ENCODE peak calls at places on chromosomes 16 and 17, in ten cellular contexts. N is fibroblast of lung; J is activated T-helper 1 cell treated with anti-CD3 and anti-CD28 coated beads, Interleukin-12 subunit alpha, Interleukin-12 subunit beta, Interleukin-2, Interleukin-4 antibody, amounts not matched to agents 30 ng/mL and 10 ng/mL and 1 ng/mL, durations not matched to agents 14 hours and 24 hours and 36 hours; R is AG04450; F is amniotic epithelial cell; E is RKO; B is HEK293T; L is HuH-7; X is AG09319; T is stimulated activated CD4-positive, alpha-beta T cell treated with anti-CD3 and anti-CD28 coated beads, TNF-alpha, amount 100 ng/mL, for 1 hour. A is an unnamed sample.
A peak's percentile ranks its signal among the peaks of the same experiment; 100 is the strongest.

GRCh38 chr16:70018254-70018653 is 67.1 kb downstream of the CLEC18A start:
- DNase-seq in E (peak; percentile 49), B (peak; percentile 9), R (no peak), T (peak; percentile 19), J (peak; percentile 14), L (peak; percentile 28), X (no peak), N (no peak), F (peak; percentile 26), A (no peak)

GRCh38 chr17:55734128-55734781 is 11.6 kb upstream of the TMEM100 start:
- DNase-seq in T (no peak), E (no peak), L (no peak), N (no peak), J (no peak), R (no peak), X (no peak), F (peak; percentile 24), B (no peak), A (no peak)

GRCh38 chr16:19900590-19900989 is 15.9 kb upstream of the GPRC5B start:
- DNase-seq in R (no peak), F (no peak), X (no peak), N (no peak), B (no peak), J (no peak), L (no peak), T (no peak), E (no peak), A (no peak)

GRCh38 chr17:19312406-19312805 is 50.1 kb downstream of the B9D1 start:
- DNase-seq in L (no peak), E (no peak), F (no peak), X (no peak), N (no peak), J (no peak), T (no peak), B (no peak), R (no peak), A (no peak)

GRCh38 chr17:19331134-19331533 is 31.4 kb downstream of the B9D1 start:
- DNase-seq in B (no peak), N (peak; percentile 80), F (peak; percentile 92), L (no peak), X (no peak), T (no peak), R (peak; percentile 77), J (no peak), E (no peak), A (peak; percentile 72)

GRCh38 chr16:11232852-11233726 is 22.9 kb downstream of the SOCS1 start:
- DNase-seq in L (no peak), J (peak; percentile 91), T (peak; percentile 51), R (no peak), F (no peak), X (no peak), E (no peak), B (no peak), N (no peak), A (no peak)

GRCh38 chr16:86798247-86799041 is 220.1 kb downstream of the FOXL1 start:
- DNase-seq in B (no peak), N (no peak), R (no peak), E (no peak), T (no peak), F (no peak), J (no peak), X (no peak), L (no peak), A (no peak)

GRCh38 chr16:4688674-4689045 is 4.7 kb upstream of the NUDT16L1 start:
- DNase-seq in T (no peak), R (no peak), X (no peak), J (no peak), N (no peak), E (no peak), L (no peak), F (no peak), B (no peak), A (no peak)

GRCh38 chr17:78925662-78926555 is 722 bp upstream of the TIMP2 start:
- DNase-seq in E (no peak), J (no peak), R (peak; percentile 70), N (peak; percentile 92), X (peak; percentile 69), T (no peak), B (peak; percentile 41), F (peak; percentile 67), L (peak; percentile 60), A (peak; percentile 60)

GRCh38 chr17:33055746-33056145 is 64.1 kb downstream of the SPACA3 start:
- DNase-seq in J (no peak), F (no peak), X (no peak), B (no peak), T (no peak), N (no peak), R (no peak), E (no peak), L (no peak), A (no peak)

GRCh38 chr17:68310141-68310540 is 18.8 kb downstream of the ARSG start:
- DNase-seq in E (no peak), T (no peak), B (no peak), L (no peak), R (no peak), N (no peak), F (no peak), J (peak; percentile 20), X (no peak), A (no peak)

GRCh38 chr17:59106463-59107305 is at the start of gene TRIM37:
- DNase-seq in B (peak; percentile 99), X (peak; percentile 97), L (peak; percentile 91), E (peak; percentile 98), N (peak; percentile 99), T (peak; percentile 96), J (peak; percentile 100), R (peak; percentile 98), F (peak; percentile 97), A (peak; percentile 97)

GRCh38 chr16:20612551-20613470 is 36.6 kb upstream of the ACSM2B start:
- DNase-seq in N (no peak), F (no peak), R (no peak), E (no peak), T (no peak), L (no peak), J (no peak), X (no peak), B (no peak), A (no peak)

GRCh38 chr16:4550587-4550986 is 5.6 kb upstream of the C16orf96 start:
- DNase-seq in E (no peak), R (no peak), B (no peak), T (no peak), F (no peak), N (no peak), L (no peak), J (no peak), X (no peak), A (no peak)

GRCh38 chr16:30488764-30489595 is 16.4 kb downstream of the ITGAL start:
- DNase-seq in E (no peak), N (no peak), B (peak; percentile 14), R (no peak), L (peak; percentile 63), F (no peak), T (no peak), X (no peak), J (no peak), A (no peak)

GRCh38 chr16:19644877-19645276 is 73.2 kb downstream of the KNOP1 start:
- DNase-seq in R (no peak), N (peak; percentile 23), F (peak; percentile 64), T (no peak), L (no peak), X (no peak), J (no peak), E (no peak), B (peak; percentile 12), A (no peak)

GRCh38 chr16:69501956-69502457 is 63.8 kb upstream of the NFAT5 start:
- DNase-seq in F (peak; percentile 46), L (peak; percentile 67), B (no peak), N (no peak), J (no peak), T (no peak), E (no peak), X (no peak), R (no peak), A (no peak)

GRCh38 chr16:15641753-15642556 is 999 bp downstream of the MARF1 start:
- DNase-seq in N (no peak), R (no peak), X (no peak), E (no peak), B (no peak), F (no peak), T (no peak), L (no peak), J (no peak), A (no peak)

GRCh38 chr16:88394426-88394825 is 11.7 kb downstream of the ZNF469 start:
- DNase-seq in B (no peak), X (no peak), N (no peak), L (no peak), J (no peak), E (no peak), F (no peak), R (no peak), T (no peak), A (no peak)

GRCh38 chr16:22192261-22193133 is 13.6 kb upstream of the EEF2K start:
- DNase-seq in E (no peak), N (peak; percentile 99), X (peak; percentile 82), L (peak; percentile 32), F (peak; percentile 91), T (peak; percentile 61), J (peak; percentile 85), R (peak; percentile 77), B (no peak), A (peak; percentile 90)

GRCh38 chr16:495127-495748 is 32.3 kb upstream of the CAPN15 start:
- DNase-seq in R (peak; percentile 2), L (peak; percentile 55), T (no peak), E (peak; percentile 39), X (no peak), J (no peak), N (peak; percentile 45), B (peak; percentile 65), F (peak; percentile 47), A (no peak)

GRCh38 chr16:1316033-1316405 is 6.6 kb downstream of the UBE2I start:
- DNase-seq in R (no peak), N (no peak), B (no peak), J (no peak), E (no peak), T (no peak), L (no peak), X (no peak), F (no peak), A (no peak)

GRCh38 chr17:66549731-66550207 is 247.4 kb downstream of the PRKCA start:
- DNase-seq in L (no peak), R (peak; percentile 74), E (no peak), T (no peak), N (no peak), J (no peak), F (peak; percentile 85), X (no peak), B (no peak), A (peak; percentile 91)

GRCh38 chr17:62644487-62645173 is 17.2 kb downstream of the MRC2 start:
- DNase-seq in N (no peak), J (no peak), F (no peak), X (no peak), R (no peak), B (peak; percentile 64), E (no peak), T (no peak), L (peak; percentile 97), A (no peak)

GRCh38 chr17:72906306-72906705 is 186.2 kb downstream of the SLC39A11 start:
- DNase-seq in J (no peak), B (no peak), E (no peak), R (no peak), F (no peak), T (no peak), X (no peak), L (no peak), N (no peak), A (no peak)

GRCh38 chr16:82425661-82426060 is 201.1 kb upstream of the CDH13 start:
- DNase-seq in N (no peak), X (no peak), T (no peak), R (no peak), E (peak; percentile 49), J (no peak), L (no peak), F (no peak), B (no peak), A (no peak)

GRCh38 chr16:66894948-66895696 is 14.8 kb downstream of the PDP2 start:
- DNase-seq in R (no peak), X (peak; percentile 58), F (peak; percentile 68), J (peak; percentile 44), L (peak; percentile 63), B (peak; percentile 75), N (peak; percentile 81), E (peak; percentile 70), T (no peak), A (peak; percentile 62)

GRCh38 chr16:67268136-67268579 is 11.2 kb upstream of the PLEKHG4 start:
- DNase-seq in R (peak; percentile 42), L (no peak), B (no peak), E (peak; percentile 83), F (peak; percentile 95), N (peak; percentile 86), X (peak; percentile 92), J (no peak), T (no peak), A (peak; percentile 61)